ENCODE peak calls at places on chromosomes 11 and 22, in four cellular contexts. Z is psoas muscle, L is AG09309, V is mucosa of descending colon. I is an unnamed sample.

GRCh38 chr22:25940479-25940878 is 198.5 kb downstream of the MYO18B start:
- DNase-seq in Z (no peak), V (no peak), L (no peak), I (no peak)

GRCh38 chr11:128920651-128921050 is 22.0 kb downstream of the TP53AIP1 start:
- DNase-seq in Z (no peak), L (no peak), V (no peak), I (no peak)

GRCh38 chr22:38240734-38241252 is 32.0 kb downstream of the TMEM184B start:
- DNase-seq in L (peak), Z (peak), V (no peak), I (peak)

GRCh38 chr11:26201411-26201810 is 130.5 kb upstream of the ANO3 start:
- DNase-seq in L (no peak), V (no peak), Z (no peak), I (no peak)

GRCh38 chr11:76410771-76411423 is 29.8 kb downstream of the GVQW3 start:
- DNase-seq in V (no peak), L (no peak), Z (no peak), I (no peak)

GRCh38 chr11:33015621-33016551 is at the start of gene DEPDC7:
- DNase-seq in V (peak), Z (peak), L (no peak), I (no peak)

GRCh38 chr11:116535954-116536353 is 236.8 kb downstream of the BUD13 start:
- DNase-seq in V (no peak), Z (no peak), L (no peak), I (no peak)

GRCh38 chr11:32198053-32198452 is 107.2 kb downstream of the RCN1 start:
- DNase-seq in V (no peak), L (no peak), Z (no peak), I (no peak)

GRCh38 chr11:123218451-123218850 is 23.4 kb upstream of the CLMP start:
- DNase-seq in Z (no peak), V (no peak), L (no peak), I (no peak)

GRCh38 chr11:34731596-34731995 is 110.7 kb downstream of the EHF start:
- DNase-seq in L (no peak), V (no peak), Z (no peak), I (no peak)

GRCh38 chr11:8262552-8263108 is 1.0 kb downstream of the LMO1 start:
- DNase-seq in L (no peak), Z (peak), V (peak), I (no peak)

GRCh38 chr22:48858121-48858520 is 969.6 kb downstream of the BRD1 start:
- DNase-seq in Z (no peak), L (no peak), V (no peak), I (no peak)

GRCh38 chr11:92357344-92357743 is 132.7 kb downstream of the FAT3 start:
- DNase-seq in Z (no peak), L (no peak), V (no peak), I (no peak)

GRCh38 chr11:67373916-67374570 is 645 bp upstream of the CLCF1 start:
- DNase-seq in V (peak), L (peak), Z (peak), I (peak)

GRCh38 chr11:2803186-2804057 is 82.2 kb downstream of the CDKN1C start:
- DNase-seq in L (no peak), V (peak), Z (peak), I (no peak)

GRCh38 chr11:86551693-86552092 is 120.7 kb downstream of the ME3 start:
- DNase-seq in L (no peak), V (no peak), Z (no peak), I (no peak)

GRCh38 chr11:117180661-117181585 is 2.4 kb downstream of the SIDT2 start:
- DNase-seq in Z (peak), V (peak), L (peak), I (no peak)

GRCh38 chr11:43177938-43178337 is 133.9 kb upstream of the API5 start:
- DNase-seq in L (no peak), Z (no peak), V (no peak), I (no peak)

GRCh38 chr11:118979434-118979833 is 7.9 kb downstream of the FOXR1 start:
- DNase-seq in L (no peak), Z (no peak), V (no peak), I (no peak)

GRCh38 chr11:119470316-119471266 is 47.6 kb upstream of the THY1 start:
- DNase-seq in V (no peak), L (peak), Z (no peak), I (peak)

GRCh38 chr11:35144103-35144741 is 5.3 kb downstream of the CD44 start:
- DNase-seq in V (peak), Z (no peak), L (peak), I (no peak)

GRCh38 chr11:125950178-125950490 is 4.3 kb downstream of the VSIG10L2 start:
- DNase-seq in L (no peak), V (no peak), Z (no peak), I (no peak)

GRCh38 chr11:47351159-47352126 is 1.1 kb downstream of the MYBPC3 start:
- DNase-seq in Z (no peak), V (peak), L (no peak), I (no peak)

GRCh38 chr22:46084943-46085830 is 65.1 kb upstream of the PPARA start:
- DNase-seq in L (peak), Z (peak), V (peak), I (no peak)

GRCh38 chr22:46083383-46084350 is 66.7 kb upstream of the PPARA start:
- DNase-seq in Z (peak), V (peak), L (no peak), I (no peak)

GRCh38 chr22:46085831-46086576 is 64.3 kb upstream of the PPARA start:
- DNase-seq in L (peak), Z (peak), V (peak), I (no peak)

GRCh38 chr22:46082633-46083032 is 67.7 kb upstream of the PPARA start:
- DNase-seq in V (no peak), L (no peak), Z (no peak), I (no peak)

GRCh38 chr22:46084376-46084775 is 66.0 kb upstream of the PPARA start:
- DNase-seq in V (no peak), Z (peak), L (no peak), I (no peak)
- H3K4me3 ChIP-seq in V (no peak), Z (peak), L (peak), I (no peak)

GRCh38 chr11:64767344-64768299 is 7.8 kb upstream of the PYGM start:
- DNase-seq in Z (peak), V (peak), L (no peak), I (no peak)
- TF ChIP-seq CTCF in Z (peak), V (no peak), L (peak), I (peak)

GRCh38 chr11:36407360-36407759 is 102.7 kb downstream of the TRAF6 start:
- DNase-seq in L (no peak), Z (no peak), V (no peak), I (no peak)

GRCh38 chr11:36409152-36409713 is 100.8 kb downstream of the TRAF6 start:
- DNase-seq in V (no peak), Z (no peak), L (no peak), I (no peak)

GRCh38 chr11:36408476-36409136 is 101.5 kb downstream of the TRAF6 start:
- DNase-seq in V (no peak), Z (no peak), L (no peak), I (no peak)

GRCh38 chr11:36412781-36413383 is 97.2 kb downstream of the TRAF6 start:
- DNase-seq in V (no peak), L (no peak), Z (no peak), I (peak)

DNA sequence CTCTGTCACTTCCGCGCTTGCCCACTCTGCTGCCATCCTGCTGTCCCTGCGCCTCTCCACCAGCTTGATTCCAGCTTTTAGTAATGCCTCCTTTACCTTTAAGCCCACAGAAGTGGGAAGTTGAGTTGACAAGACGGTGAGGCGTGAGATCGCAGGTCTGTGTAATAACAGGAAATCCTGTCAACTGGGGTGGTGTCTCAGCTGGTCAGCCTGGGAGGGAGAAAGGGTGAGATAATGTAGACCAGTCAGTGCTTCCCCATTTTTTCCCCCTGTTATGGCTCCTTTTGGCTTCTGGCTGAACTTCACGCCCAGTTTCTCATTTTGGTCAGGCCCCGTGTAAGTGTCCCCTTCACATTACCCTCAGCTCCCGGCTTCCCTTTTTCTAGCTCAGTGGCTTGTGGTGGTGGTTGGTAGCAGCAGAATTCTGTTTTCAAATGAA is 98.9 kb downstream of the TRAF6 start:
- DNase-seq in Z (no peak), L (no peak), V (no peak), I (no peak)
- H3K4me3 ChIP-seq in Z (no peak), L (no peak), V (no peak), I (no peak)

GRCh38 chr11:134634897-134635831 is 223.1 kb upstream of the B3GAT1 start:
- DNase-seq in L (no peak), Z (no peak), V (no peak), I (no peak)
- TF ChIP-seq CTCF in L (no peak), Z (no peak), V (no peak), I (no peak)

DNA sequence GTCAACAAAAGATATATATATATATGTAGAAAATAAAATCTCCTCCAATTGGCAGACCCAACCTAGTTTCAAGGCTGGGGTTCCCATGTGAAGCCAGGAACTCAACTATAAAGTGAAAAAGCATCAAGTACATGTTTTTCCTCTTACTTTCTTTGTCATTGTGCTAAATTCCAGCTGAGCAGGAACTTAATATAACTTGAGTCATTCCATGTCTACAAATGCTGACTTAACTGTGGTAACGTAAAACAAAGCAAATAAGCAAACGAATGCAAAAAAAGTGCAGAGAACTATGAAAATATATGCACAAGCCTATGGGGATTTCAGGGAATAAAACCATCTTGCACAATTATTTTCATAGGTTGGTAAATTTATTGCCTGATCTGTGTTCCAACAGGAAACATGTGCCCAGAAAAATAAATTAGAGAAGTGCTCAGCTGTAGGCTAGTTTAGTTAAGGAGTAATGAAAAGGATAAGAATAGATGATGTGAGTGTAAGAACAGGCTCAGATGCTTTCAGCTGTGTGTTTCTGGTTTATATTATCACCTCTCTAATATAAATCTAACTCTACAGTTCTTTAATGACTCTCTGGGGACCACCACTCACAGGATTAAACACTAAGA is 1169.3 kb downstream of the LRRC4C start:
- DNase-seq in Z (no peak), L (no peak), V (no peak), I (no peak)
- H3K4me3 ChIP-seq in Z (no peak), L (no peak), V (no peak), I (no peak)